ENCODE peak calls at places on chromosomes 12 and 14, in four cellular contexts. One of them, this sample, is unnamed. For H3K27me3, the result is how much of the 10 kb centered on the place peaks cover.

GRCh38 chr14:25371053-25371452 is 321.1 kb upstream of the STXBP6 start:
- DNase-seq in IMR-90: no peak
- DNase-seq in fibroblast of lung: no peak
- DNase-seq in mammary epithelial cell: no peak
- DNase-seq in this sample: peak

GRCh38 chr12:106342397-106343212 is 14.9 kb upstream of the POLR3B start:
- DNase-seq in IMR-90: peak
- DNase-seq in fibroblast of lung: peak
- DNase-seq in mammary epithelial cell: peak
- DNase-seq in this sample: peak

GRCh38 chr14:73342670-73343069 is 105.4 kb downstream of the PAPLN start:
- DNase-seq in IMR-90: no peak
- DNase-seq in fibroblast of lung: no peak
- DNase-seq in mammary epithelial cell: no peak
- DNase-seq in this sample: no peak

GRCh38 chr12:91777268-91777997 is 368.2 kb downstream of the BTG1 start:
- DNase-seq in IMR-90: peak
- DNase-seq in fibroblast of lung: peak
- DNase-seq in mammary epithelial cell: peak
- DNase-seq in this sample: peak

GRCh38 chr14:20683896-20684661 is at the start of gene RNASE4:
- DNase-seq in IMR-90: peak
- DNase-seq in fibroblast of lung: peak
- DNase-seq in mammary epithelial cell: peak
- DNase-seq in this sample: peak

GRCh38 chr12:55142896-55143870 is 17.0 kb downstream of the OR9K2 start:
- DNase-seq in IMR-90: peak
- DNase-seq in fibroblast of lung: peak
- DNase-seq in mammary epithelial cell: peak
- DNase-seq in this sample: peak

GRCh38 chr12:111570090-111570961 is 28.8 kb downstream of the ATXN2 start:
- DNase-seq in IMR-90: peak
- DNase-seq in fibroblast of lung: peak
- DNase-seq in mammary epithelial cell: peak
- DNase-seq in this sample: peak

GRCh38 chr14:63248211-63248610 is 44.0 kb downstream of the RHOJ start:
- DNase-seq in IMR-90: peak
- DNase-seq in fibroblast of lung: peak
- DNase-seq in mammary epithelial cell: no peak
- DNase-seq in this sample: no peak

GRCh38 chr12:105724651-105725050 is 394.2 kb downstream of the C12orf75 start:
- DNase-seq in IMR-90: no peak
- DNase-seq in fibroblast of lung: peak
- DNase-seq in mammary epithelial cell: no peak
- DNase-seq in this sample: no peak

GRCh38 chr12:5171701-5172100 is 128.0 kb downstream of the KCNA5 start:
- DNase-seq in IMR-90: peak
- DNase-seq in fibroblast of lung: peak
- DNase-seq in mammary epithelial cell: peak
- DNase-seq in this sample: peak

GRCh38 chr14:24367506-24368214 is at the start of gene NFATC4:
- DNase-seq in IMR-90: peak
- DNase-seq in fibroblast of lung: peak
- DNase-seq in mammary epithelial cell: no peak
- DNase-seq in this sample: peak

GRCh38 chr14:24369907-24370687 is 2.1 kb downstream of the NFATC4 start:
- DNase-seq in IMR-90: no peak
- DNase-seq in fibroblast of lung: no peak
- DNase-seq in mammary epithelial cell: no peak
- DNase-seq in this sample: no peak

GRCh38 chr14:24369463-24369862 is 1.5 kb downstream of the NFATC4 start:
- DNase-seq in IMR-90: no peak
- DNase-seq in fibroblast of lung: no peak
- DNase-seq in mammary epithelial cell: no peak
- DNase-seq in this sample: no peak

GRCh38 chr14:24368215-24368561 is 204 bp downstream of the NFATC4 start:
- DNase-seq in IMR-90: no peak
- DNase-seq in fibroblast of lung: no peak
- DNase-seq in mammary epithelial cell: no peak
- DNase-seq in this sample: no peak

DNA sequence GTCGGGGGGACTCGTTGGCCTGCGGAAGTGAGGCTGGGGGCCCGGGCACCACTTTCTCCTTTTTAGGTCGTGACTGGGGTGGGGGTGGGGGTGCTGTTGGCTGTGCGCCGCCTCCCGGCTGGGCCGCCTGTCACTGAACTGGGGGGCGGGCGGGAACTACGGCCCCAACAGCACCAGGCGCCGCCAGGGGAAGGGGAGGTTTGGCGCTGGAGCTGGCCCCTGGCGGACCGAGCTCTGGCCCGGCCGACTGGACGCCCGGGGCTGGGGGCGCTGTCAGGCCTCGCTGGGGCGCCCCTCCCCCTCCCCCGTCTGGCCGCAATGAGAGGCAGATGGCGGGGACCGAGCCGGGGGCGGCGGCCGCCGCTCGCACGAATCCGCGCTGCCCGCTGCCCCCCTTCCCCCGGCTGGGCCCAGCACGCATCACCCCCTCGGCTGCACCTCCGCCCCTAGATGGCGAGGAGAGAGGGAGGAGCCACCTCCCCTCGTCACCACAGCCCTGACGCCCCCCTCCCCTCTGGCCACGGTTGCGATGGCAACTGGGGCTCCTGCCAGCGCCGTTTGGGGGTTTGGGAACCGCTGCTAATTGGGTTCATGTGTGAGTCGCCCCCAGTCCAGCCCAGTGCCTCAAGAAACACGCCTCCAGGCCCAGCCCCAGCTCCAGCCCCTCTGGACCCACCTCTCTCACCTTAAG is 723 bp downstream of the NFATC4 start:
- DNase-seq in IMR-90: peak
- DNase-seq in fibroblast of lung: peak
- DNase-seq in mammary epithelial cell: no peak
- DNase-seq in this sample: no peak
- TF ChIP-seq CTCF in IMR-90: peak
- TF ChIP-seq CTCF in fibroblast of lung: no peak
- TF ChIP-seq CTCF in mammary epithelial cell: no peak
- TF ChIP-seq CTCF in this sample: no peak

DNA sequence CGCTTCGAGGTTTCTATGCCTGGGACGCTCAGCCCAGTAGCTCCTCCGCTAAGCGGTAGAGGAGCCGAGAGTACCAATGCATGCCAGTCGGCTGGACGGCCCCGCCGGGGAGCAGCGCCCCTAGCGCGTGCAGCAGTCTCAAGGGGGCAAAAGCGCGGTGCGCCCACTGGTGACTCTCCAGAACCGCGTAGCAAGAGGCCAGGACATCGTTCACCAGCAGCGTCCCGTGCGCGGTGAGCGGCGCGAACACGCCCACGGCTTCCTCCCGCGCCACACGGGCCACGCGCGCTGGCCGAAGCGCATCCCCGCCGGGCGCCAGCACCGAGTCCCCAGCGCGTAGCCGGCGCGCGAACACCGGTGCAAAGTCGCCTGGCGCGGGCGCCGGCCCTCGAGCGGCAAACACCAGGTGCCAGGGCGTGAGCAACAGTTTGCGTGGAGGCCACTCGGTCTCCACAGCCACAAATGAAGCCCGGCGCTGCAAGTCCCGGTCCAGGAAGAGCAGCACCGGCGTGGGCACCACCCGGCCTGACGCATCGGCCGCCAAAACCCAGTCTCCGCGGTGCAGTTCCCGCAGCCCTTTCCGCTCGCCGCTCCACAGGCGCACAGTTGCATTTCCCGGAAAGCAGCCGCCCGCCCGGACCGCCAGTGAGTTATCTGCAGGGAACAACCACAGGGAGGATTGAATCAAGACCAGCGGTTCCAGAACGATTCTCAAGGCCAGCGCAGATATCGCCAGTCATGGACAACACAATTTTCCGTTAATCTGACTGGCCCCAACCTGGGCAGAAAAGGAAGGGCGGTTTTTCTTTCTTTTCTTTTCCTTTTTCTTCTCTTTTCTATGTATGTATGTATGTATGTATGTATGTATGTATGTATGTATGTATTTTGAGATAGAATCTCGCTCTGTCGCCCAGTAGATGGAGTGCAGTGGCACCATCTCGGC is 4.5 kb downstream of the DHH start:
- DNase-seq in IMR-90: peak
- DNase-seq in fibroblast of lung: peak
- DNase-seq in mammary epithelial cell: peak
- DNase-seq in this sample: no peak
- H3K4me3 ChIP-seq in IMR-90: peak
- H3K4me3 ChIP-seq in fibroblast of lung: peak
- H3K4me3 ChIP-seq in mammary epithelial cell: peak
- H3K4me3 ChIP-seq in this sample: no peak

GRCh38 chr12:130240831-130241590 is 78.7 kb downstream of the FZD10 start:
- DNase-seq in IMR-90: no peak
- DNase-seq in fibroblast of lung: no peak
- DNase-seq in mammary epithelial cell: no peak
- DNase-seq in this sample: no peak
- H3K27me3 ChIP-seq in IMR-90: under half
- H3K27me3 ChIP-seq in fibroblast of lung: under half
- H3K27me3 ChIP-seq in mammary epithelial cell: under half
- H3K27me3 ChIP-seq in this sample: under half

DNA sequence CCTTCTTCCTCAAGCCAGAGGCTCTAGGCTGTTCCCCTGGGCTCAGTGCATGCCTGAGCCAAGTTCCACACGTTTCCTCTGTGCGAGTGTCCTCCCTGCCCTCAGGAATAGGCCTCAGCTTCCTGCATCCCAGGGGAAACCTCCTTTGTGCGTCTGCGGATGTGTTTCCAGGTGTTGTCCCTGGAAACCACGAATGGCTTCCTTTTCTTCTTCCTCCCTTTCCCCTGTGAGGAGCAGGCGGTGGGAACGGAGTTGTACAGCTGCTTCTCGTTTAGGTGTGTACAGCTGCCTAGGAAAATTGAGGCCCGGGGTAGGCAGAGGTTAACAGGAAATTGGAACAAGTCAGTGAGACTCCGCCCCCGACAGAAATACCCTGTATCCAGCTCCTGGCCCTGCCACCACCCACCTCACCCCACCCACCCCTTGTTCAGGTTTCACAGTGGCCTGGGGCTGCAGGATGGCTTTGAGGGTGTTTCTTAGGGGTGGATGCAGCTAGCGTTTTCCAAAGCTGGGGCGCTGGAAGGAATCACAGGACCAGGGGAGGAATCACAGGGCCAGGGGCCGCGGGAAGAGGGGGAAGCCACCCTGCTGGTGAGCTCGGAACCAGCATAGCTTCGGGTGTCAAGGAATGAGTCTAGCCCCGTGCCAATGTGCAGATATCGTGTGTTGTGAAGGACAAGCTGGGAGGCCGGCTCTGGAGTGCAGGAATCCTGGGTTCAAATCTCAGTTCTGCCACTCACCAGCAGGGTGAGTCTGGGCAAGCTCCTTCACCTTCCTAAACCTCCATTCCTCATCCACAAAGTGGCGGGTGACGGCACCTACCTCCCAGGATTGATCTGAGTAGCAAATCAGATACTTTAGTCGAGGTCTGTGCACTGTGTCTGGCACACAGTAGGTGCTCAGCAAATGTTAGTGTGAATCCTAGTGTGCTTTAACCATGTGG is 53.8 kb upstream of the RIN3 start:
- DNase-seq in IMR-90: no peak
- DNase-seq in fibroblast of lung: no peak
- DNase-seq in mammary epithelial cell: no peak
- DNase-seq in this sample: no peak
- TF ChIP-seq CTCF in IMR-90: no peak
- TF ChIP-seq CTCF in fibroblast of lung: no peak
- TF ChIP-seq CTCF in mammary epithelial cell: no peak
- TF ChIP-seq CTCF in this sample: no peak

GRCh38 chr14:99812096-99812750 is 19.0 kb downstream of the EML1 start:
- DNase-seq in IMR-90: no peak
- DNase-seq in fibroblast of lung: no peak
- DNase-seq in mammary epithelial cell: no peak
- DNase-seq in this sample: no peak

GRCh38 chr14:99809376-99809775 is 16.2 kb downstream of the EML1 start:
- DNase-seq in IMR-90: peak
- DNase-seq in fibroblast of lung: peak
- DNase-seq in mammary epithelial cell: no peak
- DNase-seq in this sample: no peak

GRCh38 chr14:99808515-99808914 is 15.3 kb downstream of the EML1 start:
- DNase-seq in IMR-90: no peak
- DNase-seq in fibroblast of lung: no peak
- DNase-seq in mammary epithelial cell: no peak
- DNase-seq in this sample: no peak

GRCh38 chr14:99808133-99808505 is 14.9 kb downstream of the EML1 start:
- DNase-seq in IMR-90: no peak
- DNase-seq in fibroblast of lung: no peak
- DNase-seq in mammary epithelial cell: no peak
- DNase-seq in this sample: no peak

GRCh38 chr14:99809864-99810854 is 16.9 kb downstream of the EML1 start:
- DNase-seq in IMR-90: no peak
- DNase-seq in fibroblast of lung: no peak
- DNase-seq in mammary epithelial cell: no peak
- DNase-seq in this sample: no peak
- H3K4me3 ChIP-seq in IMR-90: no peak
- H3K4me3 ChIP-seq in fibroblast of lung: no peak
- H3K4me3 ChIP-seq in mammary epithelial cell: no peak
- H3K4me3 ChIP-seq in this sample: no peak

GRCh38 chr12:57629897-57630471 is 3.0 kb downstream of the B4GALNT1 start:
- DNase-seq in IMR-90: no peak
- DNase-seq in fibroblast of lung: no peak
- DNase-seq in mammary epithelial cell: no peak
- DNase-seq in this sample: no peak
- H3K27me3 ChIP-seq in IMR-90: half or more
- H3K27me3 ChIP-seq in fibroblast of lung: under half
- H3K27me3 ChIP-seq in mammary epithelial cell: under half
- H3K27me3 ChIP-seq in this sample: under half

GRCh38 chr12:113826805-113827204 is 139.3 kb downstream of the RBM19 start:
- DNase-seq in IMR-90: no peak
- DNase-seq in fibroblast of lung: no peak
- DNase-seq in mammary epithelial cell: no peak
- DNase-seq in this sample: no peak
- TF ChIP-seq CTCF in IMR-90: no peak
- TF ChIP-seq CTCF in fibroblast of lung: no peak
- TF ChIP-seq CTCF in mammary epithelial cell: no peak
- TF ChIP-seq CTCF in this sample: no peak

GRCh38 chr14:100384819-100385813 is 62.0 kb downstream of the SLC25A47 start:
- DNase-seq in IMR-90: peak
- DNase-seq in fibroblast of lung: peak
- DNase-seq in mammary epithelial cell: peak
- DNase-seq in this sample: peak

GRCh38 chr14:100387450-100387849 is 64.3 kb downstream of the SLC25A47 start:
- DNase-seq in IMR-90: no peak
- DNase-seq in fibroblast of lung: no peak
- DNase-seq in mammary epithelial cell: no peak
- DNase-seq in this sample: no peak

GRCh38 chr14:100386846-100387245 is 63.7 kb downstream of the SLC25A47 start:
- DNase-seq in IMR-90: no peak
- DNase-seq in fibroblast of lung: no peak
- DNase-seq in mammary epithelial cell: no peak
- DNase-seq in this sample: no peak

GRCh38 chr14:100384277-100384676 is 61.1 kb downstream of the SLC25A47 start:
- DNase-seq in IMR-90: no peak
- DNase-seq in fibroblast of lung: no peak
- DNase-seq in mammary epithelial cell: no peak
- DNase-seq in this sample: no peak

GRCh38 chr14:100386121-100386520 is 63.0 kb downstream of the SLC25A47 start:
- DNase-seq in IMR-90: peak
- DNase-seq in fibroblast of lung: peak
- DNase-seq in mammary epithelial cell: no peak
- DNase-seq in this sample: no peak
- H3K4me3 ChIP-seq in IMR-90: no peak
- H3K4me3 ChIP-seq in fibroblast of lung: no peak
- H3K4me3 ChIP-seq in mammary epithelial cell: no peak
- H3K4me3 ChIP-seq in this sample: no peak

This sample was measured in bronchial epithelial cell.